ENCODE peak calls at places on chromosomes 12 and 14, in five cellular contexts. One of them, this sample, is unnamed.

GRCh38 chr12:3119745-3120660 is 42.8 kb downstream of the TSPAN9 start:
- DNase-seq in IMR-90: peak
- DNase-seq in NB4: no peak
- DNase-seq in testis: peak
- DNase-seq in ovary: no peak
- DNase-seq in this sample: no peak

GRCh38 chr12:109795023-109795422 is 38.2 kb downstream of the TRPV4 start:
- DNase-seq in IMR-90: peak
- DNase-seq in NB4: peak
- DNase-seq in testis: no peak
- DNase-seq in ovary: no peak
- DNase-seq in this sample: no peak

GRCh38 chr14:72892879-72893635 is 844 bp downstream of the DPF3 start:
- DNase-seq in IMR-90: no peak
- DNase-seq in NB4: peak
- DNase-seq in testis: peak
- DNase-seq in ovary: peak
- DNase-seq in this sample: peak

GRCh38 chr12:79082595-79082994 is 218.0 kb downstream of the SYT1 start:
- DNase-seq in IMR-90: no peak
- DNase-seq in NB4: no peak
- DNase-seq in testis: no peak
- DNase-seq in ovary: no peak
- DNase-seq in this sample: no peak

GRCh38 chr12:32947203-32947795 is 50.7 kb upstream of the PKP2 start:
- DNase-seq in IMR-90: no peak
- DNase-seq in NB4: peak
- DNase-seq in testis: no peak
- DNase-seq in ovary: no peak
- DNase-seq in this sample: no peak

GRCh38 chr14:76446921-76447320 is 71.0 kb downstream of the ESRRB start:
- DNase-seq in IMR-90: no peak
- DNase-seq in NB4: no peak
- DNase-seq in testis: no peak
- DNase-seq in ovary: no peak
- DNase-seq in this sample: no peak

GRCh38 chr14:100649173-100649519 is 61.9 kb upstream of the BEGAIN start:
- DNase-seq in IMR-90: peak
- DNase-seq in NB4: no peak
- DNase-seq in testis: no peak
- DNase-seq in ovary: no peak
- DNase-seq in this sample: peak

GRCh38 chr12:42507031-42507430 is 82.5 kb downstream of the PRICKLE1 start:
- DNase-seq in IMR-90: no peak
- DNase-seq in NB4: no peak
- DNase-seq in testis: no peak
- DNase-seq in ovary: no peak
- DNase-seq in this sample: no peak

GRCh38 chr14:98946995-98947394 is 325.0 kb downstream of the BCL11B start:
- DNase-seq in IMR-90: no peak
- DNase-seq in NB4: no peak
- DNase-seq in testis: peak
- DNase-seq in ovary: peak
- DNase-seq in this sample: no peak

GRCh38 chr14:103401223-103402214 is 16.3 kb downstream of the MARK3 start:
- DNase-seq in IMR-90: peak
- DNase-seq in NB4: peak
- DNase-seq in testis: peak
- DNase-seq in ovary: no peak
- DNase-seq in this sample: no peak

GRCh38 chr14:50000215-50001145 is 107.6 kb downstream of the ARF6 start:
- DNase-seq in IMR-90: peak
- DNase-seq in NB4: peak
- DNase-seq in testis: peak
- DNase-seq in ovary: peak
- DNase-seq in this sample: peak

GRCh38 chr12:116882742-116883141 is 1.5 kb upstream of the HRK start:
- DNase-seq in IMR-90: peak
- DNase-seq in NB4: peak
- DNase-seq in testis: no peak
- DNase-seq in ovary: no peak
- DNase-seq in this sample: peak

GRCh38 chr12:9707356-9707755 is 25.5 kb downstream of the CLECL1 start:
- DNase-seq in IMR-90: no peak
- DNase-seq in NB4: peak
- DNase-seq in testis: no peak
- DNase-seq in ovary: no peak
- DNase-seq in this sample: no peak

GRCh38 chr14:33671556-33671955 is 279.3 kb downstream of the EGLN3 start:
- DNase-seq in IMR-90: no peak
- DNase-seq in NB4: no peak
- DNase-seq in testis: no peak
- DNase-seq in ovary: no peak
- DNase-seq in this sample: no peak

GRCh38 chr12:86600664-86601231 is 344.6 kb upstream of the MGAT4C start:
- DNase-seq in IMR-90: no peak
- DNase-seq in NB4: no peak
- DNase-seq in testis: peak
- DNase-seq in ovary: no peak
- DNase-seq in this sample: no peak

GRCh38 chr12:106780010-106780625 is 5.6 kb downstream of the RIC8B start:
- DNase-seq in IMR-90: peak
- DNase-seq in NB4: no peak
- DNase-seq in testis: no peak
- DNase-seq in ovary: no peak
- DNase-seq in this sample: peak

GRCh38 chr12:82132390-82132789 is 225.8 kb downstream of the CCDC59 start:
- DNase-seq in IMR-90: no peak
- DNase-seq in NB4: no peak
- DNase-seq in testis: no peak
- DNase-seq in ovary: no peak
- DNase-seq in this sample: no peak

GRCh38 chr12:195191-195590 is 18.8 kb downstream of the SLC6A12 start:
- DNase-seq in IMR-90: no peak
- DNase-seq in NB4: no peak
- DNase-seq in testis: no peak
- DNase-seq in ovary: no peak
- DNase-seq in this sample: no peak

GRCh38 chr12:30694412-30694955 is 1.2 kb downstream of the IPO8 start:
- DNase-seq in IMR-90: peak
- DNase-seq in NB4: peak
- DNase-seq in testis: no peak
- DNase-seq in ovary: no peak
- DNase-seq in this sample: peak

GRCh38 chr12:30687265-30687986 is 8.2 kb downstream of the IPO8 start:
- DNase-seq in IMR-90: peak
- DNase-seq in NB4: no peak
- DNase-seq in testis: no peak
- DNase-seq in ovary: no peak
- DNase-seq in this sample: peak

GRCh38 chr12:30694971-30695326 is 720 bp downstream of the IPO8 start:
- DNase-seq in IMR-90: peak
- DNase-seq in NB4: peak
- DNase-seq in testis: peak
- DNase-seq in ovary: peak
- DNase-seq in this sample: peak

GRCh38 chr12:30692470-30692869 is 3.2 kb downstream of the IPO8 start:
- DNase-seq in IMR-90: peak
- DNase-seq in NB4: no peak
- DNase-seq in testis: no peak
- DNase-seq in ovary: no peak
- DNase-seq in this sample: no peak

DNA sequence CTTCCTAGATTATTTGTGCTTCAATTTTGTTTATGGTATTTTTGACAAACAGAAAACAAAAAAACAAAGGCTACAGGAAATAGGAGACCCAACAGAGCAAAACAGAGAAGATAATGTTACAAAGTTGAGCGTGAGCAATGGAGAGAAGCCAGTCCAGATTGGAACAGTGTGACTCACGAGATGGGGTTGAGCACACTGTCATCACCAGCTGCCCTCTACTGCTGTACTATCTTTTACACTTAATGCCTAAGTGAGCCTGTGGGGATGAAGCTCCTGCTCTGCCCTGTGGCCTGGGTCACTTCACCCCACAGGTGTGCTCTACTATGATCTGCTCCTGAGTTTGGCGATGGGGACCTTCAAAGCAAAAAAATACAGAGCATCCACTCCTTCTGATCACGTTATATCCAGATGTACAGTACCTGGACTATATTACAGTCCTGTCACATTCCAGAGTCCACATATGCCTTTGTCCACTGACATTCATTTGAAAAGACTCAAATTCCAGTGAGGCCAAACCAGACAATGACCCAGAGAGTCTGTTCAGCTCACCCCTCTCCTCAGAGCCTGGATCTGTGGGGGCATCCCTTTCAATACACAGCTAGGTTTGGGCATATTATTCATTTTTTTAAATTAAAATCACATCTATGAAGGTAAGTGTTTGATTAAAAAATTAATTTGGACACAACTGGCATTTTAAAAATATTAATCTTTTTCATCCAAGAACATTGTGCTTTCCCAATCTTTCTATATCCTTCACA is 4.4 kb downstream of the IPO8 start:
- DNase-seq in IMR-90: peak
- DNase-seq in NB4: peak
- DNase-seq in testis: no peak
- DNase-seq in ovary: peak
- DNase-seq in this sample: peak
- TF ChIP-seq POLR2A in IMR-90: no peak
- TF ChIP-seq POLR2A in NB4: no peak
- TF ChIP-seq POLR2A in testis: no peak
- TF ChIP-seq POLR2A in ovary: no peak
- TF ChIP-seq POLR2A in this sample: no peak

DNA sequence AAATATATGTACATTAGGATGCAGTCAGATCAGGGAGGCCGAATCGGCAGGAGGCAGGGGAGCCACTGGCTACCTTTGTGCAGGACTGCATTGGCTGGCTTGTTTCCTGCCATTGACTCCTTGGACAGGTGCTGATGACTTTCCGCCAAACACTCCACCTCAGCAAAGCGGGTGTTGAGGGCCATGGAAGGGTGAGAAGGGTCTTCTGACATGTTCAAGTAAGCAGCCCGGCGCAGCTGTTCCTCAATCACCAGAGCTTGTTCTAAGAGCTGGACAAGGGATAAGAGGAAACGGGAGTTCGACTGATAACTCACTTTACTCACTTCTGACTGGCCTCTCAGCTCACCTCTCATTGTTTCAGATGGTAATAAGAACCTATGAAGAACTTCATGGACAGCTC is 4.9 kb upstream of the NOP2 start:
- DNase-seq in IMR-90: no peak
- DNase-seq in NB4: no peak
- DNase-seq in testis: no peak
- DNase-seq in ovary: no peak
- DNase-seq in this sample: no peak
- TF ChIP-seq POLR2A in IMR-90: no peak
- TF ChIP-seq POLR2A in NB4: no peak
- TF ChIP-seq POLR2A in testis: no peak
- TF ChIP-seq POLR2A in ovary: no peak
- TF ChIP-seq POLR2A in this sample: no peak

GRCh38 chr12:6937481-6938352 is 5.9 kb upstream of the RNU7-1 start:
- DNase-seq in IMR-90: peak
- DNase-seq in NB4: peak
- DNase-seq in testis: peak
- DNase-seq in ovary: peak
- DNase-seq in this sample: peak
- TF ChIP-seq POLR2A in IMR-90: peak
- TF ChIP-seq POLR2A in NB4: peak
- TF ChIP-seq POLR2A in testis: peak
- TF ChIP-seq POLR2A in ovary: peak
- TF ChIP-seq POLR2A in this sample: peak

DNA sequence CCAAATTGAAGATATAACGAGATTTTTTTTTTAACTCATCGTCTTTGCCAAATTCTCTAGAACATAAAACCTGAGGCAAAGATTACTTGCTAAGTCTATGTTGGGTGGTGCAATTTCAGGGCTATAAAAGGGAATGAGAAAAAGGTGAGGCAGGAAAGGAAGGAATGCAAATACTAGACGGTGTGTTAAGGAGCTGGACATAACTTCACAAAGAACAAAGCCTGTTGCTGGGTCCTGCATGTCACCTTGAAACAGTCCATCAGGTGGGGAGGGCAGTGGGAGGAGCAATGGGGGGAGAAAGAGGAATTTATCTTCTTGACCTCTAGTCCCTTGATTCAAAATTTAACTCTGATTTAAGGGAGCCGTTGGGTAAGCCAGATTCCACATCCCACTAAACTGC is 16.1 kb upstream of the DUSP6 start:
- DNase-seq in IMR-90: no peak
- DNase-seq in NB4: no peak
- DNase-seq in testis: no peak
- DNase-seq in ovary: no peak
- DNase-seq in this sample: no peak
- TF ChIP-seq POLR2A in IMR-90: no peak
- TF ChIP-seq POLR2A in NB4: no peak
- TF ChIP-seq POLR2A in testis: no peak
- TF ChIP-seq POLR2A in ovary: no peak
- TF ChIP-seq POLR2A in this sample: no peak

GRCh38 chr14:44846232-44846824 is 115.4 kb downstream of the KLHL28 start:
- DNase-seq in IMR-90: peak
- DNase-seq in NB4: peak
- DNase-seq in testis: peak
- DNase-seq in ovary: no peak
- DNase-seq in this sample: peak

DNA sequence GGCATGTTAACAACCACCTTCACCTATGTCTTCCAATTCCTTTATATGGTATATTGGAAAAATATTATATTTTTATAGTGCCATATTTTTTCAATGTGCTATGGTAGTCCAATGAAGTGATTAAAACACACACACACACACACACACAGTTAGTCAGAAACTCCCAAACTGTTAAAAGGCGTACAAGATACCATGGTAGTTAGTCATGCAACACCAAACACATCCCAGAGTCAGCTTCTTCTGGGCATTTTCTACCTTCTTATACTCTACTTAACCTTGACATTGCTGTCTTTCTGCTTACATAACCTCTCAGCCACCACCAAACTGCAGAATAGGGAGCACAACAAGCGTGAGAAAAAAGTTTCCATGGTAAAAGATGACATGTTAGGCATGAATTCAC is 113.8 kb downstream of the KLHL28 start:
- DNase-seq in IMR-90: peak
- DNase-seq in NB4: no peak
- DNase-seq in testis: no peak
- DNase-seq in ovary: no peak
- DNase-seq in this sample: no peak
- TF ChIP-seq POLR2A in IMR-90: no peak
- TF ChIP-seq POLR2A in NB4: no peak
- TF ChIP-seq POLR2A in testis: no peak
- TF ChIP-seq POLR2A in ovary: no peak
- TF ChIP-seq POLR2A in this sample: no peak

This sample was measured in erythroblast.